ENCODE peak calls at places on chromosomes 2 and 18, in six cellular contexts. One of them, this sample, is unnamed.

GRCh38 chr2:176473177-176473576 is 203.9 kb downstream of the MTX2 start:
- DNase-seq in D341Med: peak; percentile 33
- DNase-seq in cardiac fibroblast: peak; percentile 35
- DNase-seq in germinal center: no peak
- DNase-seq in ovary: peak; percentile 54
- DNase-seq in Daoy: peak; percentile 48
- DNase-seq in this sample: peak; percentile 8

GRCh38 chr2:26184555-26185303 is 11.8 kb downstream of the GAREM2 start:
- DNase-seq in D341Med: no peak
- DNase-seq in cardiac fibroblast: peak; percentile 82
- DNase-seq in germinal center: peak; percentile 90
- DNase-seq in ovary: peak; percentile 91
- DNase-seq in Daoy: no peak
- DNase-seq in this sample: peak; percentile 79

GRCh38 chr18:79982736-79983135 is 5.6 kb downstream of the TXNL4A start:
- DNase-seq in D341Med: no peak
- DNase-seq in cardiac fibroblast: peak; percentile 21
- DNase-seq in germinal center: no peak
- DNase-seq in ovary: no peak
- DNase-seq in Daoy: no peak
- DNase-seq in this sample: no peak

GRCh38 chr2:125471963-125472362 is 1184.0 kb upstream of the GYPC start:
- DNase-seq in D341Med: peak; percentile 33
- DNase-seq in cardiac fibroblast: peak; percentile 0
- DNase-seq in germinal center: no peak
- DNase-seq in ovary: no peak
- DNase-seq in Daoy: no peak
- DNase-seq in this sample: no peak

GRCh38 chr2:180781276-180781675 is 199.1 kb upstream of the UBE2E3 start:
- DNase-seq in D341Med: no peak
- DNase-seq in cardiac fibroblast: no peak
- DNase-seq in germinal center: no peak
- DNase-seq in ovary: no peak
- DNase-seq in Daoy: peak; percentile 35
- DNase-seq in this sample: no peak

GRCh38 chr2:53452957-53453748 is 314.5 kb upstream of the CHAC2 start:
- DNase-seq in D341Med: no peak
- DNase-seq in cardiac fibroblast: no peak
- DNase-seq in germinal center: no peak
- DNase-seq in ovary: peak; percentile 13
- DNase-seq in Daoy: no peak
- DNase-seq in this sample: no peak

GRCh38 chr2:223701761-223702160 is 99.6 kb upstream of the SCG2 start:
- DNase-seq in D341Med: no peak
- DNase-seq in cardiac fibroblast: no peak
- DNase-seq in germinal center: no peak
- DNase-seq in ovary: no peak
- DNase-seq in Daoy: no peak
- DNase-seq in this sample: no peak

GRCh38 chr2:159592446-159592845 is 23.9 kb downstream of the BAZ2B start:
- DNase-seq in D341Med: no peak
- DNase-seq in cardiac fibroblast: peak; percentile 9
- DNase-seq in germinal center: no peak
- DNase-seq in ovary: no peak
- DNase-seq in Daoy: no peak
- DNase-seq in this sample: no peak

This sample was measured in small intestine.